ENCODE peak calls at places on chromosomes 13 and 19, in four cellular contexts. K is HEK293T, T is K562, P is HepG2. E is an unnamed sample.
A peak's percentile ranks its signal among the peaks of the same experiment; 100 is the strongest.

GRCh38 chr13:67100723-67101122 is 129.4 kb downstream of the PCDH9 start:
- DNase-seq in K (no peak), T (no peak), P (no peak), E (no peak)

GRCh38 chr19:10514211-10515145 is 2.8 kb downstream of the S1PR5 start:
- DNase-seq in K (no peak), T (no peak), P (no peak), E (peak; percentile 79)

GRCh38 chr19:31274266-31274963 is 74.8 kb downstream of the TSHZ3 start:
- DNase-seq in K (no peak), T (no peak), P (no peak), E (no peak)

GRCh38 chr13:95710313-95710712 is 33.4 kb downstream of the DNAJC3 start:
- DNase-seq in K (no peak), T (no peak), P (no peak), E (no peak)

GRCh38 chr19:19594371-19594770 is 24.1 kb downstream of the PBX4 start:
- DNase-seq in K (no peak), T (no peak), P (no peak), E (no peak)

GRCh38 chr13:48586591-48587103 is 53.8 kb upstream of the RCBTB2 start:
- DNase-seq in K (no peak), T (peak; percentile 10), P (no peak), E (no peak)

GRCh38 chr13:76816394-76816793 is 69.8 kb downstream of the KCTD12 start:
- DNase-seq in K (no peak), T (no peak), P (no peak), E (no peak)

GRCh38 chr13:44064376-44064775 is 184.7 kb downstream of the LACC1 start:
- DNase-seq in K (no peak), T (no peak), P (no peak), E (no peak)

GRCh38 chr19:52473655-52474350 is 20.4 kb downstream of the ZNF578 start:
- DNase-seq in K (no peak), T (no peak), P (no peak), E (no peak)

DNA sequence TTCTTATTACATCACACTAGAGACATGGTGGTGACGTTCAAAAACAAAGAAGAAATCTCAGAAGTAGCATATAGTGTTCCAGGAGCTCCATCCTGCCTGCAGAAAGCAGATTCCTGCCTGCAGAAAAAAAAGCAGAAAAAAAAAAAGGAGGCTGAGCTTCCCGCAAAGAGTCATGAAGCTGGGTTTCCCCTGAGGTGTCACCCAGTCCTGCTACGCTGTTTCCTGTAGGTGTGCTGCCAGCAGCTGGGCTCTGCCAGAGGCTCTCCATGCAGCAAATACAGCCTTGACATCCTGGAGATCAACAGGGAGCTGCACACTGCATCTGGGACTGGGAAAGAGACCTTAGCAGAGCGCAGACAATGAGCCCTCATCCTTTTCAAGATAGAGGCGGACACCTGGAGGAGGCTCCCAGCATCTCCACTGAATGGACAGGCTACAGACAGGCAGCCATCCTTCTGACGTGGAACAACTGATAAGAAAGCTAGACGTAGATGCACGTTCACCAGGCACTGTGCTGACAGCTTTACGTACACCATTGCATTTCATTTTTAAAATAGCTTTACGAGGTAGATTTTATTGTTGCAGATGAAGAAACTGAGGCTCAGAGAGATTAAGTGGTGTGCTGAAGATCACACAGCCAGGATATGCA is 350.9 kb downstream of the FOXO1 start:
- DNase-seq in K (no peak), T (no peak), P (no peak), E (no peak)
- TF ChIP-seq ELF4 in K (no peak), T (no peak), P (no peak), E (no peak)

GRCh38 chr13:28574617-28575142 is 79.8 kb upstream of the FLT1 start:
- DNase-seq in K (no peak), T (peak; percentile 78), P (peak; percentile 10), E (no peak)
- TF ChIP-seq ELF4 in K (no peak), T (no peak), P (no peak), E (no peak)

GRCh38 chr19:39053276-39054090 is 21.1 kb upstream of the FBXO27 start:
- DNase-seq in K (no peak), T (no peak), P (peak; percentile 68), E (no peak)
- TF ChIP-seq ELF4 in K (no peak), T (no peak), P (no peak), E (no peak)

DNA sequence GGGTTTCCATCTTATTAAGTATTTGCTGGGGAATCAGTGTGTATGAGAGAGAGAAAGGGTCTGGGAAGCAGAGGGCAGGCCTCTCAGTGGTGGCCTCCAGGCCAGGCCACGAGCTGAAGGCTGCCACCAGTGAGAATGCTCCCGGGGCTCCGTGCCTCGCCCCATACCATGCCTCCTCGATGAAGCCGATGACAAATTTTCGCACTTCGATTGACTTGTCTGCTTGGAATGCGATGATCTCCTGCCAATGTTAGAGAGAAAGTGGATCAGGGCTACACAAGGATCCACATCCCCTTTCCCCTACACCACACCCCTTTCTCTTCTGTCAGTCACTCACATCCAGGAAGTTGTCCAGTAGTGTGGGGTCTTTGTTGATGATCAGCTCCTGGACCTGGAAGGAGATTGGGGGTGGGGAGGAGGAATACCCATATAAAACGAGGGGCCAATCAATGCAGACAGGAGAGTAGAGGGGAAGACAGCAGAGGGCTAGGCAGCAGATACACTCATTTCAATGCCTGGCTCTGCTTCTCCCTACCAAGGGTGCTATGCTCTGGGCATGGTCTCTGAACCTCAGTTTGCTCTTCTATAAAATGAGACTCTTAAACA is 10.7 kb downstream of the SYMPK start:
- DNase-seq in K (no peak), T (no peak), P (no peak), E (no peak)
- TF ChIP-seq ELF4 in K (no peak), T (no peak), P (no peak), E (no peak)

GRCh38 chr13:27472941-27473340 is 22.6 kb upstream of the MTIF3 start:
- DNase-seq in K (no peak), T (no peak), P (no peak), E (no peak)

GRCh38 chr13:27481766-27482165 is 31.4 kb upstream of the MTIF3 start:
- DNase-seq in K (peak; percentile 72), T (peak; percentile 69), P (peak; percentile 37), E (peak; percentile 89)

GRCh38 chr13:27474751-27475268 is 24.4 kb upstream of the MTIF3 start:
- DNase-seq in K (no peak), T (no peak), P (no peak), E (no peak)

GRCh38 chr13:27472441-27472840 is 22.1 kb upstream of the MTIF3 start:
- DNase-seq in K (no peak), T (no peak), P (no peak), E (no peak)

GRCh38 chr13:27476943-27477681 is 26.7 kb upstream of the MTIF3 start:
- DNase-seq in K (no peak), T (no peak), P (peak; percentile 76), E (no peak)
- TF ChIP-seq ELF4 in K (no peak), T (no peak), P (no peak), E (no peak)

E was measured in WTC11.